ENCODE peak calls at places on chromosomes 11 and 22, in five cellular contexts. C is WTC11, W is K562, B is HepG2, I is GM12878. A is an unnamed sample.

GRCh38 chr11:71962428-71963038 is 33.7 kb downstream of the RNF121 start:
- DNase-seq in B (no peak), C (no peak), W (no peak), I (peak), A (no peak)

GRCh38 chr11:72583616-72584292 is 90.5 kb downstream of the PDE2A start:
- DNase-seq in I (no peak), B (no peak), C (no peak), W (no peak), A (no peak)

GRCh38 chr22:31926969-31927368 is 17.4 kb upstream of the YWHAH start:
- DNase-seq in B (no peak), W (peak), C (peak), I (no peak), A (no peak)

GRCh38 chr11:11243258-11243789 is 109.7 kb downstream of the CSNK2A3 start:
- DNase-seq in I (no peak), W (no peak), C (no peak), B (no peak), A (no peak)

GRCh38 chr11:8228206-8228605 is 35.5 kb downstream of the LMO1 start:
- DNase-seq in W (no peak), C (no peak), B (no peak), I (no peak), A (no peak)

GRCh38 chr22:26526165-26526564 is 13.9 kb upstream of the TFIP11 start:
- DNase-seq in W (no peak), B (no peak), I (no peak), C (no peak), A (no peak)

GRCh38 chr11:116426761-116427160 is 346.0 kb downstream of the BUD13 start:
- DNase-seq in I (no peak), C (no peak), B (no peak), W (no peak), A (no peak)

GRCh38 chr11:236774-237767 is at the start of gene PSMD13:
- DNase-seq in I (no peak), B (peak), C (peak), W (peak), A (peak)

GRCh38 chr22:45318558-45319318 is 9.0 kb downstream of the FAM118A start:
- DNase-seq in B (no peak), W (no peak), C (no peak), I (peak), A (no peak)

GRCh38 chr22:46721716-46722115 is 16.3 kb downstream of the CERK start:
- DNase-seq in W (no peak), C (no peak), I (no peak), B (no peak), A (no peak)

GRCh38 chr11:33476945-33477584 is 219.9 kb downstream of the HIPK3 start:
- DNase-seq in I (no peak), B (no peak), W (no peak), C (no peak), A (no peak)

GRCh38 chr11:43543313-43543712 is 137.2 kb upstream of the HSD17B12 start:
- DNase-seq in W (no peak), I (no peak), B (no peak), C (no peak), A (no peak)

GRCh38 chr11:110015695-110016094 is 77.5 kb upstream of the ZC3H12C start:
- DNase-seq in C (no peak), W (no peak), B (no peak), I (no peak), A (no peak)

GRCh38 chr11:88398372-88399140 is 61.0 kb upstream of the CTSC start:
- DNase-seq in W (no peak), I (no peak), B (peak), C (no peak), A (peak)

GRCh38 chr11:10584071-10584501 is 15.6 kb upstream of the LYVE1 start:
- DNase-seq in I (no peak), B (no peak), C (no peak), W (no peak), A (no peak)

GRCh38 chr22:29231971-29232959 is 26.6 kb downstream of the EMID1 start:
- DNase-seq in C (no peak), B (peak), W (no peak), I (no peak), A (no peak)

GRCh38 chr22:20164863-20165262 is 14.0 kb upstream of the CCDC188 start:
- DNase-seq in I (no peak), C (no peak), B (no peak), W (no peak), A (no peak)

GRCh38 chr11:33869511-33870422 is 22.1 kb downstream of the LMO2 start:
- DNase-seq in B (no peak), C (peak), I (no peak), W (peak), A (no peak)

GRCh38 chr22:35766654-35767580 is 49.2 kb downstream of the APOL5 start:
- DNase-seq in I (no peak), C (no peak), B (no peak), W (no peak), A (no peak)

GRCh38 chr11:74325649-74326645 is 14.5 kb upstream of the P4HA3 start:
- DNase-seq in I (no peak), B (no peak), W (no peak), C (no peak), A (no peak)

GRCh38 chr11:97722721-97723120 is 1298.0 kb upstream of the CNTN5 start:
- DNase-seq in B (no peak), W (no peak), C (peak), I (no peak), A (no peak)
- TF ChIP-seq ESRRA in B (no peak), W (no peak), C (no peak), I (no peak), A (no peak)

DNA sequence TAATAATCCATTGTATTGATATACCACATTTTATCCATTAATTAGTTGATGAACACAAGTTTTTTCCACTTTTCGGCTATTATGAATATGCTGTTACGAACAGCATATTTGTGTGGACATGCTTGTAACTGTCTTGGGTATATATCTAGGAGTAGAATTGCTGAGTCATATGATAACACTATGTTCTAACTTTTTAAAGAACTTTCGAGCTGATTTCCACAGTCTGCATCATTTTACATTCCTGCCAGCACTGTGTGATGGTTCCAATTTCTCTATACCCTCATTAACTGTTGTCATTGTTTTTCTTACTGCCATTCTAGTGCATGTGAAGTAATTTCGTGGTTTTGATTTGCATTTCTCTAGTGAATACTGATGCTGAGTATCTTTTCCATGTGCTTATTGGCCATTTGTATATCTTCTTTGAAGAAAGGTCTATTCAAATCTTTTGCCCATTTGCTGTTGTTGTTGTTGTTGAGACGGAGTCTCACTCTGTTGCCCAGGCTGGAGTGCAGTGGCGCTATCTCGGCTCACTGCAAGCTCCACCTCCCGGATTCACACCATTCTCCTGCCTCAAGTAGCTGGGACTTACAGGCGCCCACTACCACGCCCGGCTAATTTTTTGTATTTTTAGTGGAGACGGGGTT is 7.4 kb upstream of the RCE1 start:
- DNase-seq in B (no peak), I (no peak), C (no peak), W (no peak), A (no peak)
- TF ChIP-seq ESRRA in B (no peak), I (no peak), C (no peak), W (no peak), A (no peak)

GRCh38 chr22:41857160-41857859 is 24.4 kb downstream of the SREBF2 start:
- DNase-seq in I (peak), C (peak), B (peak), W (peak), A (peak)
- TF ChIP-seq ESRRA in I (peak), C (peak), B (no peak), W (peak), A (peak)

GRCh38 chr11:69657911-69658605 is 17.1 kb downstream of the LTO1 start:
- DNase-seq in B (peak), W (no peak), I (no peak), C (peak), A (no peak)
- TF ChIP-seq ESRRA in B (peak), W (no peak), I (no peak), C (no peak), A (no peak)

GRCh38 chr11:3229673-3230630 is 2.3 kb downstream of the MRGPRE start:
- DNase-seq in W (no peak), C (no peak), B (no peak), I (no peak), A (no peak)

GRCh38 chr11:3232956-3233355 is 739 bp upstream of the MRGPRE start:
- DNase-seq in C (no peak), B (no peak), W (no peak), I (no peak), A (no peak)

GRCh38 chr11:3231550-3231850 is 717 bp downstream of the MRGPRE start:
- DNase-seq in I (no peak), C (no peak), B (no peak), W (no peak), A (no peak)

GRCh38 chr11:3231851-3232744 is at the start of gene MRGPRE:
- DNase-seq in I (no peak), B (no peak), C (peak), W (peak), A (no peak)

GRCh38 chr11:3230636-3231549 is 1.3 kb downstream of the MRGPRE start:
- DNase-seq in I (no peak), B (no peak), W (peak), C (no peak), A (no peak)
- TF ChIP-seq ESRRA in I (no peak), B (no peak), W (no peak), C (no peak), A (no peak)

GRCh38 chr22:37790234-37790633 is 17.5 kb upstream of the GCAT start:
- DNase-seq in C (no peak), B (no peak), W (no peak), I (no peak), A (no peak)

GRCh38 chr22:37782340-37783168 is 25.2 kb upstream of the GCAT start:
- DNase-seq in C (no peak), I (no peak), B (peak), W (peak), A (no peak)

GRCh38 chr22:37781434-37782059 is 26.2 kb upstream of the GCAT start:
- DNase-seq in W (no peak), I (no peak), B (peak), C (peak), A (peak)

DNA sequence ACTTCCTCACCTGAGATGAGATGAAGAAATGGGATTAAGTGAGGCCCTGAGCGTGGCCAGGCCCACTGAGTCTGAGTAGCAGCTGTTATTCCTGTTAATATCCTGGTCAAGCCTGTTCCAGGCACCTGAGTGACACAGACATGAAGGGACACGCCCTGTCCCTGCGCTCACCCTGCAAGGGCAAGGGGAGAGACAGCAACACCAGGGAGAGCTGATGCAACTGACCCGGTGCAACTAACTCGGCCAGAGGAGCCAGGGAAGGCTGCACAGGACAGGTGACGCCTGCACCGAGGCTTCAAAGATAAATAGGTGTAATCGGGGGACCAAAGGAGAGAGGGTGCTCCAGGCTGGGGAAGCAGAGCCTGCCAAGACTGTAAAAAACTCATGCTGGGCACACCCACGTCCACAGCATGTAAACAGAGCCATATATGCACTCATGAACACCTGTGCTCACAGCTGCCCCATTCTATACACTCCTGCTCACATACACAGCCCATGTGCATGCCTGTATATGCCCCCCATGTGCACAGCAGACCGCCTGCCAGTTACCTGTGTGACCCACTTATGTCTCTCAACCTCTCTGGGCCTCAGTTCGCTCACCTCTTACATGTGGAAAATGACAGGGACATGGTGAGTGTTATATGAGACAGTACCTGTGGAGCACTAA is 22.8 kb upstream of the GCAT start:
- DNase-seq in I (no peak), B (peak), W (no peak), C (no peak), A (no peak)
- TF ChIP-seq ESRRA in I (no peak), B (no peak), W (peak), C (no peak), A (no peak)

GRCh38 chr22:50178871-50179869 is 6.5 kb upstream of the TRABD start:
- DNase-seq in I (no peak), B (no peak), C (no peak), W (no peak), A (no peak)
- TF ChIP-seq ESRRA in I (no peak), B (no peak), C (no peak), W (no peak), A (no peak)

GRCh38 chr11:114039551-114039950 is 20.0 kb upstream of the ZBTB16 start:
- DNase-seq in B (no peak), C (no peak), W (no peak), I (no peak), A (no peak)

GRCh38 chr11:114044042-114044871 is 15.3 kb upstream of the ZBTB16 start:
- DNase-seq in C (no peak), B (no peak), W (no peak), I (no peak), A (no peak)

GRCh38 chr11:114036958-114037357 is 22.6 kb upstream of the ZBTB16 start:
- DNase-seq in W (no peak), I (no peak), C (no peak), B (no peak), A (no peak)

GRCh38 chr11:114042234-114042633 is 17.3 kb upstream of the ZBTB16 start:
- DNase-seq in I (no peak), B (no peak), W (no peak), C (no peak), A (no peak)

GRCh38 chr11:114040706-114041211 is 18.8 kb upstream of the ZBTB16 start:
- DNase-seq in W (no peak), B (peak), I (no peak), C (no peak), A (no peak)
- TF ChIP-seq ESRRA in W (no peak), B (no peak), I (no peak), C (no peak), A (no peak)

GRCh38 chr11:115244758-115245157 is 259.5 kb downstream of the CADM1 start:
- DNase-seq in W (no peak), C (no peak), I (no peak), B (no peak), A (no peak)

GRCh38 chr11:115241899-115242298 is 262.3 kb downstream of the CADM1 start:
- DNase-seq in B (no peak), I (no peak), C (no peak), W (no peak), A (no peak)

GRCh38 chr11:115242982-115243381 is 261.2 kb downstream of the CADM1 start:
- DNase-seq in C (no peak), I (no peak), B (no peak), W (no peak), A (no peak)

GRCh38 chr11:115247404-115247803 is 256.8 kb downstream of the CADM1 start:
- DNase-seq in B (peak), C (no peak), I (no peak), W (no peak), A (no peak)

GRCh38 chr11:115244314-115244713 is 259.9 kb downstream of the CADM1 start:
- DNase-seq in W (no peak), I (no peak), B (no peak), C (no peak), A (peak)
- TF ChIP-seq ESRRA in W (no peak), I (no peak), B (no peak), C (no peak), A (no peak)